ENCODE peak calls at places on chromosomes 5 and 9, in nine cellular contexts. W, Z, C, T, U, O, J, X and D are unnamed samples.
A peak's percentile ranks its signal among the peaks of the same experiment; 100 is the strongest.

GRCh38 chr9:68584110-68585033 is 43.7 kb upstream of the TMEM252 start:
- DNase-seq in W (peak; percentile 94), Z (peak; percentile 83), C (peak; percentile 91), T (peak; percentile 96), U (peak; percentile 80), O (peak; percentile 80), J (peak; percentile 95), X (peak; percentile 93), D (peak; percentile 93)

GRCh38 chr5:72366324-72366976 is 46.3 kb downstream of the PTCD2 start:
- DNase-seq in W (peak; percentile 72), Z (peak; percentile 78), C (peak; percentile 89), T (peak; percentile 80), U (peak; percentile 39), O (peak; percentile 53), J (peak; percentile 86), X (peak; percentile 75), D (peak; percentile 58)

GRCh38 chr5:66742083-66742895 is 146.1 kb downstream of the MAST4 start:
- DNase-seq in W (peak; percentile 21), Z (no peak), C (no peak), T (peak; percentile 49), U (peak; percentile 21), O (peak; percentile 39), J (no peak), X (peak; percentile 45), D (no peak)

GRCh38 chr9:107749787-107750444 is 260.3 kb upstream of the KLF4 start:
- DNase-seq in W (no peak), Z (peak; percentile 84), C (peak; percentile 97), T (peak; percentile 69), U (peak; percentile 85), O (no peak), J (peak; percentile 62), X (peak; percentile 66), D (no peak)

GRCh38 chr9:20321683-20322082 is 300.6 kb downstream of the MLLT3 start:
- DNase-seq in W (no peak), Z (no peak), C (peak; percentile 36), T (no peak), U (no peak), O (no peak), J (no peak), X (no peak), D (no peak)

GRCh38 chr5:61279725-61280124 is 52.3 kb upstream of the ZSWIM6 start:
- DNase-seq in W (no peak), Z (no peak), C (no peak), T (no peak), U (no peak), O (no peak), J (no peak), X (no peak), D (no peak)

GRCh38 chr5:78008356-78008967 is 232.3 kb upstream of the TBCA start:
- DNase-seq in W (peak; percentile 31), Z (peak; percentile 56), C (peak; percentile 65), T (peak; percentile 69), U (peak; percentile 21), O (peak; percentile 63), J (peak; percentile 54), X (peak; percentile 68), D (peak; percentile 55)

GRCh38 chr5:54388411-54388810 is 67.1 kb upstream of the HSPB3 start:
- DNase-seq in W (no peak), Z (no peak), C (peak; percentile 46), T (no peak), U (no peak), O (no peak), J (no peak), X (no peak), D (no peak)

GRCh38 chr5:31377284-31377946 is 154.5 kb downstream of the DROSHA start:
- DNase-seq in W (no peak), Z (no peak), C (no peak), T (no peak), U (no peak), O (no peak), J (no peak), X (no peak), D (no peak)

GRCh38 chr5:94168151-94168550 is 426.8 kb upstream of the POU5F2 start:
- DNase-seq in W (no peak), Z (no peak), C (no peak), T (no peak), U (no peak), O (no peak), J (no peak), X (no peak), D (no peak)

GRCh38 chr9:33289936-33290246 is 425 bp upstream of the NFX1 start:
- DNase-seq in W (no peak), Z (no peak), C (no peak), T (no peak), U (no peak), O (no peak), J (no peak), X (no peak), D (no peak)

GRCh38 chr5:125607018-125607417 is 816.2 kb upstream of the GRAMD2B start:
- DNase-seq in W (no peak), Z (no peak), C (no peak), T (no peak), U (no peak), O (no peak), J (no peak), X (no peak), D (no peak)

GRCh38 chr9:87742813-87743428 is 17.0 kb downstream of the CTSL start:
- DNase-seq in W (no peak), Z (no peak), C (peak; percentile 12), T (no peak), U (no peak), O (no peak), J (no peak), X (no peak), D (no peak)

GRCh38 chr9:137804908-137805356 is 72.7 kb upstream of the CACNA1B start:
- DNase-seq in W (no peak), Z (peak; percentile 12), C (peak; percentile 47), T (no peak), U (no peak), O (no peak), J (no peak), X (no peak), D (no peak)

GRCh38 chr9:116546711-116547581 is 140.2 kb upstream of the TRIM32 start:
- DNase-seq in W (no peak), Z (no peak), C (peak; percentile 65), T (no peak), U (no peak), O (no peak), J (peak; percentile 50), X (no peak), D (no peak)

GRCh38 chr5:14101922-14102321 is 41.2 kb upstream of the TRIO start:
- DNase-seq in W (no peak), Z (no peak), C (peak; percentile 55), T (peak; percentile 71), U (no peak), O (no peak), J (no peak), X (peak; percentile 76), D (no peak)

GRCh38 chr9:68704804-68705635 is at the start of gene PIP5K1B:
- DNase-seq in W (peak; percentile 92), Z (peak; percentile 56), C (peak; percentile 66), T (peak; percentile 82), U (no peak), O (peak; percentile 47), J (peak; percentile 89), X (peak; percentile 90), D (peak; percentile 91)

GRCh38 chr9:98144631-98145030 is 25.6 kb upstream of the TRIM14 start:
- DNase-seq in W (no peak), Z (no peak), C (no peak), T (no peak), U (no peak), O (no peak), J (no peak), X (no peak), D (no peak)

GRCh38 chr5:139636207-139636792 is 11.8 kb upstream of the CXXC5 start:
- DNase-seq in W (peak; percentile 98), Z (no peak), C (peak; percentile 44), T (no peak), U (no peak), O (peak; percentile 16), J (peak; percentile 24), X (no peak), D (peak; percentile 95)
- H3K4me1 ChIP-seq in W (peaks cover 81% of the 10 kb centered on the region), Z (peaks cover 37% of the 10 kb centered on the region), C (peaks cover 35% of the 10 kb centered on the region), T (peaks cover 66% of the 10 kb centered on the region), U (peaks cover 65% of the 10 kb centered on the region), O (peaks cover 45% of the 10 kb centered on the region), J (peaks cover 36% of the 10 kb centered on the region), X (peaks cover 36% of the 10 kb centered on the region), D (peaks cover 65% of the 10 kb centered on the region)

GRCh38 chr5:142432369-142432863 is 107.6 kb upstream of the SPRY4 start:
- DNase-seq in W (no peak), Z (no peak), C (no peak), T (no peak), U (no peak), O (no peak), J (no peak), X (no peak), D (no peak)
- TF ChIP-seq EZH2phosphoT487 in W (no peak), Z (no peak), C (no peak), T (no peak), U (no peak), O (no peak), J (no peak), X (no peak), D (no peak)

GRCh38 chr5:147636585-147636984 is 126.7 kb upstream of the DPYSL3 start:
- DNase-seq in W (no peak), Z (no peak), C (no peak), T (no peak), U (no peak), O (no peak), J (no peak), X (no peak), D (no peak)

GRCh38 chr5:147643142-147643541 is 133.3 kb upstream of the DPYSL3 start:
- DNase-seq in W (no peak), Z (no peak), C (peak; percentile 8), T (no peak), U (no peak), O (no peak), J (no peak), X (no peak), D (no peak)

GRCh38 chr5:147635882-147636531 is 126.1 kb upstream of the DPYSL3 start:
- DNase-seq in W (no peak), Z (no peak), C (no peak), T (no peak), U (no peak), O (no peak), J (no peak), X (no peak), D (no peak)

GRCh38 chr5:147642666-147643065 is 132.8 kb upstream of the DPYSL3 start:
- DNase-seq in W (no peak), Z (peak; percentile 20), C (no peak), T (no peak), U (no peak), O (no peak), J (no peak), X (no peak), D (no peak)

GRCh38 chr5:147639303-147639702 is 129.4 kb upstream of the DPYSL3 start:
- DNase-seq in W (no peak), Z (no peak), C (no peak), T (no peak), U (no peak), O (no peak), J (no peak), X (no peak), D (no peak)
- H3K4me3 ChIP-seq in W (no peak overlapping the region), Z (no peak overlapping the region), C (no peak overlapping the region), T (no peak overlapping the region), U (no peak overlapping the region), O (no peak overlapping the region), J (no peak overlapping the region), X (no peak overlapping the region), D (no peak overlapping the region)

DNA sequence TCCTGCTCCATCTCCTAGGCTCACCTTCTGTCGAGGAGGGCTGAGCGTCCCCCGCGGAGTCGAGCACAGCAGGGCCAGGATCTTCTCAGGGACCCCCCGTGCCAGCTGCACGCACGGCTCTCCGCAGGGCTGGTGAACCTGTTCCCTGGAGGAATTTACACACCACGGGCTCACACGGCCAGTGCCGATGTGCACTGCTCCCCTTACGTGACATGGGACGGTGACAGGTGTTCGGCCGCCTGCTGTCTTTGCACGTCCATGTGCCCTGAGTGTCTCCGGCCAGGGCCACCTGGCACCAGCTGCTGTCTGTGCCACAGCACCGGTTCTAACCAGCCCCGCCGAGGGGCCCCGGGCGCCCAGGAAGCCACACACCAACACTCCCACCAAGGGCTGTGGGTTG is 8.7 kb upstream of the AGPAT2 start:
- DNase-seq in W (no peak), Z (no peak), C (no peak), T (no peak), U (no peak), O (no peak), J (no peak), X (no peak), D (no peak)
- H3K4me1 ChIP-seq in W (peaks cover 2% of the 10 kb centered on the region), Z (peaks cover 35% of the 10 kb centered on the region), C (no peaks in the 10 kb centered on the region), T (no peaks in the 10 kb centered on the region), U (peaks cover 76% of the 10 kb centered on the region), O (no peaks in the 10 kb centered on the region), J (peaks cover 49% of the 10 kb centered on the region), X (peaks cover 11% of the 10 kb centered on the region), D (no peaks in the 10 kb centered on the region)